ENCODE peak calls at places on chromosome 15, in ten cellular contexts. P is astrocyte, Y is NCI-H1092, T is adipocyte, A is stomach, C is hypothalamus, U is neural progenitor cell, D is NCI-H446, X is choroid plexus epithelial cell, H is NAMALWA. J is an unnamed sample.

GRCh38 chr15:50209804-50210203 is 27.8 kb downstream of the SLC27A2 start:
- DNase-seq in P (no peak), Y (no peak), T (no peak), A (no peak), C (no peak), U (no peak), D (no peak), X (no peak), H (no peak), J (no peak)

GRCh38 chr15:52727825-52728224 is 48.6 kb upstream of the ATOSA start:
- DNase-seq in P (no peak), Y (no peak), T (no peak), A (no peak), C (no peak), U (no peak), D (no peak), X (no peak), H (peak), J (no peak)

GRCh38 chr15:97683816-97684215 is 276.7 kb upstream of the ARRDC4 start:
- DNase-seq in P (no peak), Y (no peak), T (no peak), A (no peak), C (no peak), U (no peak), D (no peak), X (no peak), H (no peak), J (no peak)

GRCh38 chr15:67827561-67828378 is 2.5 kb downstream of the SKOR1 start:
- DNase-seq in P (no peak), Y (no peak), T (no peak), A (no peak), C (no peak), U (peak), D (no peak), X (no peak), H (no peak), J (no peak)

GRCh38 chr15:74873756-74874424 is 725 bp upstream of the SCAMP2 start:
- DNase-seq in P (no peak), Y (no peak), T (peak), A (no peak), C (peak), U (peak), D (peak), X (peak), H (peak), J (no peak)

GRCh38 chr15:68378595-68378994 is 53.4 kb downstream of the ITGA11 start:
- DNase-seq in P (no peak), Y (no peak), T (no peak), A (no peak), C (no peak), U (no peak), D (no peak), X (no peak), H (no peak), J (no peak)

GRCh38 chr15:64877435-64877834 is 34.3 kb upstream of the ANKDD1A start:
- DNase-seq in P (no peak), Y (no peak), T (peak), A (peak), C (peak), U (no peak), D (no peak), X (peak), H (no peak), J (no peak)

GRCh38 chr15:89416339-89417183 is 79.8 kb downstream of the RHCG start:
- DNase-seq in P (peak), Y (peak), T (peak), A (peak), C (peak), U (peak), D (peak), X (peak), H (peak), J (peak)

GRCh38 chr15:51878446-51879386 is 49.3 kb downstream of the TMOD3 start:
- DNase-seq in P (peak), Y (no peak), T (peak), A (no peak), C (no peak), U (no peak), D (peak), X (peak), H (no peak), J (peak)

GRCh38 chr15:66864086-66864830 is 162.2 kb downstream of the SMAD6 start:
- DNase-seq in P (no peak), Y (no peak), T (no peak), A (peak), C (no peak), U (no peak), D (no peak), X (no peak), H (no peak), J (no peak)

GRCh38 chr15:98076021-98076816 is 115.7 kb downstream of the ARRDC4 start:
- DNase-seq in P (peak), Y (no peak), T (peak), A (no peak), C (no peak), U (no peak), D (no peak), X (peak), H (no peak), J (peak)

GRCh38 chr15:99095626-99096025 is 9.3 kb upstream of the SYNM start:
- DNase-seq in P (no peak), Y (no peak), T (no peak), A (no peak), C (no peak), U (peak), D (no peak), X (no peak), H (no peak), J (no peak)

GRCh38 chr15:68584704-68585573 is 6.1 kb downstream of the CORO2B start:
- DNase-seq in P (no peak), Y (peak), T (no peak), A (no peak), C (peak), U (no peak), D (peak), X (no peak), H (no peak), J (no peak)

GRCh38 chr15:80730395-80730794 is 35.3 kb downstream of the ABHD17C start:
- DNase-seq in P (no peak), Y (no peak), T (no peak), A (no peak), C (no peak), U (no peak), D (peak), X (no peak), H (no peak), J (no peak)

GRCh38 chr15:33007295-33007855 is 187.1 kb downstream of the FMN1 start:
- DNase-seq in P (peak), Y (no peak), T (peak), A (no peak), C (no peak), U (peak), D (no peak), X (peak), H (no peak), J (no peak)

GRCh38 chr15:83436513-83437158 is 10.5 kb upstream of the SH3GL3 start:
- DNase-seq in P (peak), Y (no peak), T (peak), A (no peak), C (no peak), U (peak), D (peak), X (peak), H (peak), J (peak)

GRCh38 chr15:85477730-85478129 is 97.3 kb downstream of the AKAP13 start:
- DNase-seq in P (peak), Y (no peak), T (no peak), A (no peak), C (no peak), U (no peak), D (no peak), X (peak), H (no peak), J (peak)

GRCh38 chr15:94691169-94691568 is 459.8 kb downstream of the MCTP2 start:
- DNase-seq in P (no peak), Y (no peak), T (no peak), A (no peak), C (no peak), U (no peak), D (no peak), X (no peak), H (no peak), J (no peak)

GRCh38 chr15:56770191-56770590 is 36.9 kb upstream of the ZNF280D start:
- DNase-seq in P (no peak), Y (no peak), T (no peak), A (no peak), C (no peak), U (no peak), D (no peak), X (no peak), H (no peak), J (no peak)

GRCh38 chr15:101561584-101561906 is 72.0 kb upstream of the PCSK6 start:
- DNase-seq in P (no peak), Y (no peak), T (no peak), A (no peak), C (no peak), U (no peak), D (no peak), X (no peak), H (no peak), J (no peak)

GRCh38 chr15:90873998-90874605 is 5.7 kb downstream of the FURIN start:
- DNase-seq in P (no peak), Y (peak), T (peak), A (peak), C (no peak), U (peak), D (no peak), X (peak), H (no peak), J (peak)

GRCh38 chr15:90031231-90031791 is 30.2 kb downstream of the ZNF710 start:
- DNase-seq in P (no peak), Y (no peak), T (no peak), A (no peak), C (no peak), U (no peak), D (no peak), X (peak), H (peak), J (peak)

GRCh38 chr15:89888214-89888804 is 5.5 kb downstream of the AP3S2 start:
- DNase-seq in P (peak), Y (no peak), T (peak), A (no peak), C (no peak), U (peak), D (peak), X (peak), H (peak), J (peak)

GRCh38 chr15:52193791-52194190 is 2.6 kb upstream of the GNB5 start:
- DNase-seq in P (no peak), Y (no peak), T (no peak), A (no peak), C (no peak), U (no peak), D (no peak), X (no peak), H (no peak), J (no peak)

GRCh38 chr15:26477044-26477443 is 295.8 kb downstream of the GABRB3 start:
- DNase-seq in P (no peak), Y (no peak), T (no peak), A (no peak), C (no peak), U (no peak), D (no peak), X (no peak), H (no peak), J (no peak)

GRCh38 chr15:26028086-26028740 is 165.1 kb upstream of the ATP10A start:
- DNase-seq in P (peak), Y (no peak), T (no peak), A (no peak), C (no peak), U (no peak), D (no peak), X (no peak), H (no peak), J (no peak)

GRCh38 chr15:88845616-88846015 is 42.4 kb downstream of the ACAN start:
- DNase-seq in P (no peak), Y (no peak), T (no peak), A (no peak), C (no peak), U (no peak), D (no peak), X (no peak), H (no peak), J (no peak)

GRCh38 chr15:41597787-41598186 is 38.8 kb downstream of the TYRO3 start:
- DNase-seq in P (no peak), Y (no peak), T (no peak), A (no peak), C (no peak), U (no peak), D (no peak), X (no peak), H (no peak), J (no peak)

GRCh38 chr15:101549647-101550046 is 60.1 kb upstream of the PCSK6 start:
- DNase-seq in P (no peak), Y (no peak), T (no peak), A (no peak), C (no peak), U (no peak), D (no peak), X (no peak), H (no peak), J (no peak)

GRCh38 chr15:43251185-43251862 is 15.4 kb downstream of the TGM5 start:
- DNase-seq in P (no peak), Y (no peak), T (no peak), A (no peak), C (no peak), U (no peak), D (no peak), X (no peak), H (no peak), J (no peak)

GRCh38 chr15:63405159-63405558 is 23.5 kb upstream of the CA12 start:
- DNase-seq in P (no peak), Y (no peak), T (no peak), A (no peak), C (no peak), U (no peak), D (no peak), X (no peak), H (no peak), J (no peak)

GRCh38 chr15:38202356-38202755 is 50.3 kb upstream of the SPRED1 start:
- DNase-seq in P (no peak), Y (no peak), T (no peak), A (no peak), C (no peak), U (no peak), D (no peak), X (no peak), H (no peak), J (no peak)

GRCh38 chr15:100880897-100881242 is 1.2 kb downstream of the ALDH1A3 start:
- DNase-seq in P (no peak), Y (no peak), T (no peak), A (no peak), C (no peak), U (peak), D (no peak), X (no peak), H (no peak), J (no peak)

GRCh38 chr15:49135342-49135857 is 20.0 kb downstream of the COPS2 start:
- DNase-seq in P (peak), Y (no peak), T (no peak), A (no peak), C (no peak), U (no peak), D (no peak), X (peak), H (no peak), J (no peak)

J was measured in fibroblast of villous mesenchyme.